ENCODE peak calls at places on chromosomes 16 and 17, in six cellular contexts. One of them, this sample, is unnamed. For H3K4me1, the result is how much of the 10 kb centered on the place peaks cover.

GRCh38 chr17:82913304-82914043 is 73.7 kb upstream of the ZNF750 start:
- DNase-seq in uterus: no peak
- DNase-seq in body of pancreas: no peak
- DNase-seq in adipocyte: no peak
- DNase-seq in prostate gland: no peak
- DNase-seq in thoracic aorta: no peak
- DNase-seq in this sample: no peak

GRCh38 chr17:30590086-30590485 is 112.9 kb downstream of the GOSR1 start:
- DNase-seq in uterus: no peak
- DNase-seq in adipocyte: no peak
- DNase-seq in body of pancreas: no peak
- DNase-seq in thoracic aorta: no peak
- DNase-seq in prostate gland: no peak
- DNase-seq in this sample: no peak

GRCh38 chr16:11356573-11357331 is 11.5 kb downstream of the RMI2 start:
- DNase-seq in thoracic aorta: no peak
- DNase-seq in adipocyte: peak
- DNase-seq in uterus: peak
- DNase-seq in body of pancreas: peak
- DNase-seq in prostate gland: no peak
- DNase-seq in this sample: peak

GRCh38 chr16:12416136-12416787 is 387.4 kb downstream of the CPPED1 start:
- DNase-seq in thoracic aorta: no peak
- DNase-seq in body of pancreas: no peak
- DNase-seq in prostate gland: no peak
- DNase-seq in uterus: no peak
- DNase-seq in adipocyte: no peak
- DNase-seq in this sample: no peak

GRCh38 chr17:62968445-62968923 is 2.4 kb downstream of the TANC2 start:
- DNase-seq in adipocyte: peak
- DNase-seq in prostate gland: peak
- DNase-seq in uterus: peak
- DNase-seq in body of pancreas: peak
- DNase-seq in thoracic aorta: no peak
- DNase-seq in this sample: peak

GRCh38 chr17:75552847-75553552 is 27.5 kb downstream of the LLGL2 start:
- DNase-seq in thoracic aorta: no peak
- DNase-seq in prostate gland: no peak
- DNase-seq in uterus: no peak
- DNase-seq in body of pancreas: no peak
- DNase-seq in adipocyte: peak
- DNase-seq in this sample: no peak

GRCh38 chr17:21288581-21289017 is 4.1 kb downstream of the MAP2K3 start:
- DNase-seq in adipocyte: no peak
- DNase-seq in thoracic aorta: no peak
- DNase-seq in uterus: no peak
- DNase-seq in body of pancreas: no peak
- DNase-seq in prostate gland: no peak
- DNase-seq in this sample: no peak

GRCh38 chr16:72203401-72203800 is 31.4 kb upstream of the PMFBP1 start:
- DNase-seq in adipocyte: peak
- DNase-seq in body of pancreas: no peak
- DNase-seq in prostate gland: no peak
- DNase-seq in thoracic aorta: no peak
- DNase-seq in uterus: no peak
- DNase-seq in this sample: peak

GRCh38 chr17:82272495-82273326 is 789 bp downstream of the CSNK1D start:
- DNase-seq in adipocyte: peak
- DNase-seq in uterus: peak
- DNase-seq in prostate gland: no peak
- DNase-seq in body of pancreas: peak
- DNase-seq in thoracic aorta: no peak
- DNase-seq in this sample: peak

GRCh38 chr17:47990962-47991731 is 20.2 kb downstream of the CDK5RAP3 start:
- DNase-seq in uterus: no peak
- DNase-seq in adipocyte: no peak
- DNase-seq in body of pancreas: no peak
- DNase-seq in thoracic aorta: no peak
- DNase-seq in prostate gland: no peak
- DNase-seq in this sample: no peak

GRCh38 chr17:76444518-76445311 is 8.2 kb downstream of the UBE2O start:
- DNase-seq in adipocyte: peak
- DNase-seq in prostate gland: no peak
- DNase-seq in uterus: no peak
- DNase-seq in thoracic aorta: no peak
- DNase-seq in body of pancreas: no peak
- DNase-seq in this sample: no peak

GRCh38 chr17:15398736-15399331 is 57.4 kb upstream of the TEKT3 start:
- DNase-seq in thoracic aorta: no peak
- DNase-seq in prostate gland: no peak
- DNase-seq in uterus: no peak
- DNase-seq in body of pancreas: no peak
- DNase-seq in adipocyte: peak
- DNase-seq in this sample: no peak

GRCh38 chr16:12260647-12261262 is 284.2 kb downstream of the SNX29 start:
- DNase-seq in prostate gland: no peak
- DNase-seq in thoracic aorta: no peak
- DNase-seq in adipocyte: no peak
- DNase-seq in uterus: no peak
- DNase-seq in body of pancreas: no peak
- DNase-seq in this sample: no peak

GRCh38 chr16:28063611-28064061 is at the start of gene GSG1L:
- DNase-seq in uterus: no peak
- DNase-seq in prostate gland: no peak
- DNase-seq in thoracic aorta: no peak
- DNase-seq in body of pancreas: no peak
- DNase-seq in adipocyte: no peak
- DNase-seq in this sample: no peak

GRCh38 chr16:72897707-72898106 is 150.2 kb downstream of the ZFHX3 start:
- DNase-seq in thoracic aorta: no peak
- DNase-seq in uterus: no peak
- DNase-seq in adipocyte: no peak
- DNase-seq in prostate gland: no peak
- DNase-seq in body of pancreas: no peak
- DNase-seq in this sample: no peak

GRCh38 chr17:17269926-17270773 is 10.9 kb downstream of the COPS3 start:
- DNase-seq in prostate gland: no peak
- DNase-seq in thoracic aorta: no peak
- DNase-seq in uterus: no peak
- DNase-seq in body of pancreas: no peak
- DNase-seq in adipocyte: no peak
- DNase-seq in this sample: no peak

GRCh38 chr17:77476920-77477805 is 336.4 kb downstream of the SEC14L1 start:
- DNase-seq in thoracic aorta: peak
- DNase-seq in uterus: peak
- DNase-seq in adipocyte: peak
- DNase-seq in prostate gland: peak
- DNase-seq in body of pancreas: peak
- DNase-seq in this sample: peak

GRCh38 chr17:77478281-77478680 is 337.5 kb downstream of the SEC14L1 start:
- DNase-seq in thoracic aorta: no peak
- DNase-seq in body of pancreas: no peak
- DNase-seq in uterus: no peak
- DNase-seq in prostate gland: no peak
- DNase-seq in adipocyte: peak
- DNase-seq in this sample: no peak

GRCh38 chr17:77476006-77476405 is 335.2 kb downstream of the SEC14L1 start:
- DNase-seq in thoracic aorta: no peak
- DNase-seq in prostate gland: no peak
- DNase-seq in adipocyte: no peak
- DNase-seq in uterus: no peak
- DNase-seq in body of pancreas: no peak
- DNase-seq in this sample: no peak

GRCh38 chr17:77475012-77475976 is 334.5 kb downstream of the SEC14L1 start:
- DNase-seq in prostate gland: no peak
- DNase-seq in uterus: peak
- DNase-seq in adipocyte: peak
- DNase-seq in thoracic aorta: no peak
- DNase-seq in body of pancreas: no peak
- DNase-seq in this sample: no peak

GRCh38 chr17:77476498-77476897 is 335.7 kb downstream of the SEC14L1 start:
- DNase-seq in prostate gland: no peak
- DNase-seq in uterus: no peak
- DNase-seq in thoracic aorta: no peak
- DNase-seq in body of pancreas: no peak
- DNase-seq in adipocyte: no peak
- DNase-seq in this sample: no peak
- H3K4me3 ChIP-seq in prostate gland: no peak
- H3K4me3 ChIP-seq in uterus: no peak
- H3K4me3 ChIP-seq in thoracic aorta: no peak
- H3K4me3 ChIP-seq in body of pancreas: no peak
- H3K4me3 ChIP-seq in adipocyte: peak
- H3K4me3 ChIP-seq in this sample: no peak

GRCh38 chr16:66363196-66363777 is 3.2 kb upstream of the CDH5 start:
- DNase-seq in adipocyte: no peak
- DNase-seq in thoracic aorta: no peak
- DNase-seq in uterus: no peak
- DNase-seq in prostate gland: no peak
- DNase-seq in body of pancreas: no peak
- DNase-seq in this sample: no peak

GRCh38 chr16:66364959-66365306 is 1.6 kb upstream of the CDH5 start:
- DNase-seq in uterus: no peak
- DNase-seq in prostate gland: no peak
- DNase-seq in thoracic aorta: no peak
- DNase-seq in adipocyte: no peak
- DNase-seq in body of pancreas: no peak
- DNase-seq in this sample: no peak

GRCh38 chr16:66366433-66367299 is at the start of gene CDH5:
- DNase-seq in prostate gland: peak
- DNase-seq in thoracic aorta: no peak
- DNase-seq in adipocyte: no peak
- DNase-seq in uterus: peak
- DNase-seq in body of pancreas: peak
- DNase-seq in this sample: peak

GRCh38 chr16:66365588-66365987 is 903 bp upstream of the CDH5 start:
- DNase-seq in body of pancreas: no peak
- DNase-seq in adipocyte: no peak
- DNase-seq in uterus: peak
- DNase-seq in thoracic aorta: no peak
- DNase-seq in prostate gland: no peak
- DNase-seq in this sample: no peak

GRCh38 chr16:66364117-66364958 is 2.2 kb upstream of the CDH5 start:
- DNase-seq in body of pancreas: peak
- DNase-seq in uterus: peak
- DNase-seq in thoracic aorta: no peak
- DNase-seq in adipocyte: no peak
- DNase-seq in prostate gland: peak
- DNase-seq in this sample: no peak
- H3K4me1 ChIP-seq in body of pancreas: under half
- H3K4me1 ChIP-seq in uterus: under half
- H3K4me1 ChIP-seq in thoracic aorta: under half
- H3K4me1 ChIP-seq in adipocyte: under half
- H3K4me1 ChIP-seq in prostate gland: under half
- H3K4me1 ChIP-seq in this sample: under half

GRCh38 chr17:64779344-64780095 is 117.4 kb upstream of the SMURF2 start:
- DNase-seq in thoracic aorta: no peak
- DNase-seq in uterus: no peak
- DNase-seq in adipocyte: no peak
- DNase-seq in body of pancreas: peak
- DNase-seq in prostate gland: no peak
- DNase-seq in this sample: no peak
- H3K4me3 ChIP-seq in thoracic aorta: peak
- H3K4me3 ChIP-seq in uterus: no peak
- H3K4me3 ChIP-seq in adipocyte: no peak
- H3K4me3 ChIP-seq in body of pancreas: no peak
- H3K4me3 ChIP-seq in prostate gland: peak
- H3K4me3 ChIP-seq in this sample: peak

GRCh38 chr16:25024900-25025299 is 9.7 kb upstream of the ARHGAP17 start:
- DNase-seq in uterus: no peak
- DNase-seq in body of pancreas: no peak
- DNase-seq in adipocyte: no peak
- DNase-seq in thoracic aorta: no peak
- DNase-seq in prostate gland: no peak
- DNase-seq in this sample: no peak

GRCh38 chr16:25023541-25023940 is 8.4 kb upstream of the ARHGAP17 start:
- DNase-seq in adipocyte: no peak
- DNase-seq in body of pancreas: no peak
- DNase-seq in prostate gland: no peak
- DNase-seq in thoracic aorta: no peak
- DNase-seq in uterus: no peak
- DNase-seq in this sample: no peak

GRCh38 chr16:25018972-25019617 is 3.9 kb upstream of the ARHGAP17 start:
- DNase-seq in uterus: no peak
- DNase-seq in prostate gland: no peak
- DNase-seq in thoracic aorta: no peak
- DNase-seq in body of pancreas: no peak
- DNase-seq in adipocyte: no peak
- DNase-seq in this sample: no peak

GRCh38 chr16:25014500-25015147 is 545 bp downstream of the ARHGAP17 start:
- DNase-seq in uterus: peak
- DNase-seq in body of pancreas: peak
- DNase-seq in thoracic aorta: no peak
- DNase-seq in adipocyte: peak
- DNase-seq in prostate gland: peak
- DNase-seq in this sample: peak

GRCh38 chr16:25020112-25020591 is 5.0 kb upstream of the ARHGAP17 start:
- DNase-seq in adipocyte: no peak
- DNase-seq in body of pancreas: no peak
- DNase-seq in uterus: no peak
- DNase-seq in prostate gland: no peak
- DNase-seq in thoracic aorta: no peak
- DNase-seq in this sample: no peak
- H3K4me1 ChIP-seq in adipocyte: under half
- H3K4me1 ChIP-seq in body of pancreas: under half
- H3K4me1 ChIP-seq in uterus: under half
- H3K4me1 ChIP-seq in prostate gland: under half
- H3K4me1 ChIP-seq in thoracic aorta: under half
- H3K4me1 ChIP-seq in this sample: under half

GRCh38 chr17:77527836-77528505 is 387.2 kb downstream of the SEC14L1 start:
- DNase-seq in prostate gland: no peak
- DNase-seq in adipocyte: no peak
- DNase-seq in body of pancreas: no peak
- DNase-seq in uterus: no peak
- DNase-seq in thoracic aorta: no peak
- DNase-seq in this sample: no peak
- H3K4me3 ChIP-seq in prostate gland: peak
- H3K4me3 ChIP-seq in adipocyte: no peak
- H3K4me3 ChIP-seq in body of pancreas: no peak
- H3K4me3 ChIP-seq in uterus: no peak
- H3K4me3 ChIP-seq in thoracic aorta: peak
- H3K4me3 ChIP-seq in this sample: no peak

This sample was measured in lung.